ENCODE peak calls at places on chromosomes 13 and 19, in six cellular contexts. B is DMS53; V is Daoy; G is NCI-H1105; Z is CD8-positive, alpha-beta memory T cell; P is fibroblast of pulmonary artery. E is an unnamed sample.

GRCh38 chr13:111153977-111154332 is 38.8 kb downstream of the ARHGEF7 start:
- DNase-seq in B (no peak), V (no peak), G (peak), Z (no peak), P (no peak), E (peak)

GRCh38 chr13:97121894-97122293 is 100.2 kb upstream of the MBNL2 start:
- DNase-seq in B (no peak), V (no peak), G (no peak), Z (no peak), P (peak), E (no peak)

GRCh38 chr13:95833126-95833525 is 156.2 kb downstream of the DNAJC3 start:
- DNase-seq in B (no peak), V (no peak), G (no peak), Z (no peak), P (no peak), E (no peak)

GRCh38 chr13:71015021-71015420 is 852.0 kb downstream of the DACH1 start:
- DNase-seq in B (no peak), V (no peak), G (no peak), Z (no peak), P (no peak), E (no peak)

GRCh38 chr13:72112216-72112615 is 245.2 kb upstream of the DACH1 start:
- DNase-seq in B (no peak), V (no peak), G (no peak), Z (no peak), P (no peak), E (no peak)

GRCh38 chr19:19094513-19094912 is 30.7 kb downstream of the SLC25A42 start:
- DNase-seq in B (no peak), V (no peak), G (no peak), Z (no peak), P (no peak), E (no peak)

GRCh38 chr19:16661480-16662034 is 618 bp downstream of the TMEM38A start:
- DNase-seq in B (peak), V (peak), G (peak), Z (peak), P (no peak), E (peak)

GRCh38 chr13:94268661-94269060 is 210.8 kb downstream of the DCT start:
- DNase-seq in B (no peak), V (no peak), G (no peak), Z (no peak), P (no peak), E (no peak)

GRCh38 chr13:109568273-109568900 is 218.0 kb downstream of the IRS2 start:
- DNase-seq in B (no peak), V (no peak), G (no peak), Z (no peak), P (no peak), E (no peak)

GRCh38 chr19:4374451-4375163 is 25.7 kb downstream of the SH3GL1 start:
- DNase-seq in B (peak), V (peak), G (no peak), Z (no peak), P (peak), E (no peak)

GRCh38 chr13:26376430-26376829 is 122.5 kb downstream of the CDK8 start:
- DNase-seq in B (no peak), V (no peak), G (no peak), Z (no peak), P (no peak), E (no peak)

GRCh38 chr19:33561261-33561660 is 39.7 kb upstream of the PEPD start:
- DNase-seq in B (no peak), V (no peak), G (no peak), Z (no peak), P (no peak), E (no peak)

GRCh38 chr19:56725829-56726424 is 54.4 kb upstream of the ZNF835 start:
- DNase-seq in B (peak), V (peak), G (no peak), Z (no peak), P (peak), E (no peak)

GRCh38 chr13:75704942-75705320 is 68.8 kb downstream of the LMO7 start:
- DNase-seq in B (peak), V (peak), G (no peak), Z (no peak), P (no peak), E (peak)

GRCh38 chr13:70043685-70044084 is 63.9 kb upstream of the ATXN8OS start:
- DNase-seq in B (peak), V (no peak), G (no peak), Z (no peak), P (peak), E (no peak)

GRCh38 chr19:23314505-23315241 is 64.5 kb upstream of the ZNF724 start:
- DNase-seq in B (no peak), V (no peak), G (no peak), Z (no peak), P (no peak), E (no peak)

GRCh38 chr13:113491982-113492381 is 1.5 kb upstream of the DCUN1D2 start:
- DNase-seq in B (no peak), V (no peak), G (no peak), Z (no peak), P (no peak), E (no peak)

GRCh38 chr19:13784731-13785452 is 10.4 kb upstream of the ZSWIM4 start:
- DNase-seq in B (peak), V (peak), G (peak), Z (peak), P (peak), E (peak)

GRCh38 chr19:6412111-6412999 is 12.3 kb downstream of the KHSRP start:
- DNase-seq in B (peak), V (peak), G (no peak), Z (peak), P (peak), E (peak)

GRCh38 chr13:25232937-25233515 is 54.3 kb downstream of the MTMR6 start:
- DNase-seq in B (peak), V (no peak), G (no peak), Z (peak), P (peak), E (peak)

GRCh38 chr13:20942938-20943518 is 40.5 kb upstream of the XPO4 start:
- DNase-seq in B (no peak), V (peak), G (no peak), Z (no peak), P (no peak), E (no peak)

GRCh38 chr19:33252971-33253370 is 27.3 kb upstream of the SLC7A10 start:
- DNase-seq in B (no peak), V (no peak), G (no peak), Z (no peak), P (no peak), E (no peak)

GRCh38 chr13:84430015-84430414 is 547.7 kb upstream of the SLITRK1 start:
- DNase-seq in B (no peak), V (no peak), G (no peak), Z (no peak), P (peak), E (no peak)

GRCh38 chr13:110576070-110576394 is 14.5 kb upstream of the RAB20 start:
- DNase-seq in B (peak), V (no peak), G (no peak), Z (no peak), P (no peak), E (no peak)

E was measured in NCI-H82.